ENCODE peak calls at places on chromosomes 16 and 17, in eight cellular contexts. One of them, this sample, is unnamed.
A peak's percentile ranks its signal among the peaks of the same experiment; 100 is the strongest.

GRCh38 chr17:29613371-29613837 is 9.3 kb downstream of the CORO6 start:
- DNase-seq in pancreas: peak; percentile 82
- DNase-seq in AG04450: no peak
- DNase-seq in NCI-H1417: no peak
- DNase-seq in T-helper 9 cell: peak; percentile 99
- DNase-seq in keratinocyte: no peak
- DNase-seq in mucosa of gallbladder: peak; percentile 96
- DNase-seq in WTC11: peak; percentile 99
- DNase-seq in this sample: peak; percentile 96

GRCh38 chr16:21166561-21166961 is 8.1 kb downstream of the LDAF1 start:
- DNase-seq in pancreas: no peak
- DNase-seq in AG04450: no peak
- DNase-seq in NCI-H1417: no peak
- DNase-seq in T-helper 9 cell: no peak
- DNase-seq in keratinocyte: no peak
- DNase-seq in mucosa of gallbladder: no peak
- DNase-seq in WTC11: no peak
- DNase-seq in this sample: no peak

GRCh38 chr17:1422907-1423306 is 22.9 kb upstream of the YWHAE start:
- DNase-seq in pancreas: no peak
- DNase-seq in AG04450: peak; percentile 87
- DNase-seq in NCI-H1417: no peak
- DNase-seq in T-helper 9 cell: no peak
- DNase-seq in keratinocyte: peak; percentile 41
- DNase-seq in mucosa of gallbladder: no peak
- DNase-seq in WTC11: no peak
- DNase-seq in this sample: no peak

GRCh38 chr17:48045270-48046001 is 2.7 kb upstream of the NFE2L1 start:
- DNase-seq in pancreas: peak; percentile 66
- DNase-seq in AG04450: no peak
- DNase-seq in NCI-H1417: peak; percentile 23
- DNase-seq in T-helper 9 cell: no peak
- DNase-seq in keratinocyte: no peak
- DNase-seq in mucosa of gallbladder: no peak
- DNase-seq in WTC11: no peak
- DNase-seq in this sample: no peak

GRCh38 chr16:13931845-13932244 is 11.9 kb downstream of the ERCC4 start:
- DNase-seq in pancreas: no peak
- DNase-seq in AG04450: no peak
- DNase-seq in NCI-H1417: no peak
- DNase-seq in T-helper 9 cell: no peak
- DNase-seq in keratinocyte: no peak
- DNase-seq in mucosa of gallbladder: no peak
- DNase-seq in WTC11: no peak
- DNase-seq in this sample: no peak

GRCh38 chr16:68235105-68235881 is 634 bp downstream of the ESRP2 start:
- DNase-seq in pancreas: peak; percentile 74
- DNase-seq in AG04450: no peak
- DNase-seq in NCI-H1417: no peak
- DNase-seq in T-helper 9 cell: peak; percentile 12
- DNase-seq in keratinocyte: no peak
- DNase-seq in mucosa of gallbladder: no peak
- DNase-seq in WTC11: peak; percentile 59
- DNase-seq in this sample: peak; percentile 59

GRCh38 chr17:59890720-59891119 is 2.0 kb downstream of the TUBD1 start:
- DNase-seq in pancreas: no peak
- DNase-seq in AG04450: no peak
- DNase-seq in NCI-H1417: no peak
- DNase-seq in T-helper 9 cell: no peak
- DNase-seq in keratinocyte: no peak
- DNase-seq in mucosa of gallbladder: no peak
- DNase-seq in WTC11: no peak
- DNase-seq in this sample: no peak

GRCh38 chr16:180101-180920 is at the start of gene HBQ1:
- DNase-seq in pancreas: no peak
- DNase-seq in AG04450: no peak
- DNase-seq in NCI-H1417: no peak
- DNase-seq in T-helper 9 cell: no peak
- DNase-seq in keratinocyte: no peak
- DNase-seq in mucosa of gallbladder: no peak
- DNase-seq in WTC11: peak; percentile 60
- DNase-seq in this sample: no peak

GRCh38 chr17:57946798-57947358 is 8.3 kb downstream of the CUEDC1 start:
- DNase-seq in pancreas: peak; percentile 58
- DNase-seq in AG04450: peak; percentile 55
- DNase-seq in NCI-H1417: peak; percentile 52
- DNase-seq in T-helper 9 cell: no peak
- DNase-seq in keratinocyte: no peak
- DNase-seq in mucosa of gallbladder: no peak
- DNase-seq in WTC11: no peak
- DNase-seq in this sample: peak; percentile 47

GRCh38 chr16:84368327-84368996 is at the start of gene ATP2C2:
- DNase-seq in pancreas: peak; percentile 51
- DNase-seq in AG04450: no peak
- DNase-seq in NCI-H1417: peak; percentile 58
- DNase-seq in T-helper 9 cell: no peak
- DNase-seq in keratinocyte: no peak
- DNase-seq in mucosa of gallbladder: peak; percentile 59
- DNase-seq in WTC11: peak; percentile 89
- DNase-seq in this sample: peak; percentile 86

This sample was measured in left colon.